ENCODE peak calls at places on chromosomes 2 and 18, in eight cellular contexts. C is effector memory CD4-positive, alpha-beta T cell; B is MM.1S; M is anterior cingulate cortex; U is activated CD8-positive, alpha-beta memory T cell treated with anti-CD3 and anti-CD28 coated beads, Interleukin-2, amount 50 U/mL, for 48 hours; S is RWPE1; F is WTC11; J is GM13977. V is an unnamed sample.

GRCh38 chr2:25215948-25216679 is 47.7 kb upstream of the POMC start:
- DNase-seq in B (no peak), S (no peak), M (peak; percentile 31), J (peak; percentile 91), F (peak; percentile 90), U (peak; percentile 95), C (peak; percentile 80), V (peak; percentile 88)

GRCh38 chr18:13457327-13457726 is 238.8 kb downstream of the LDLRAD4 start:
- DNase-seq in J (no peak), C (no peak), M (no peak), B (no peak), U (peak; percentile 40), F (no peak), S (no peak), V (no peak)

GRCh38 chr2:220935789-220936321 is 636.2 kb downstream of the EPHA4 start:
- DNase-seq in B (no peak), U (no peak), S (no peak), J (no peak), M (no peak), F (no peak), C (no peak), V (no peak)

GRCh38 chr2:172288603-172289002 is 138.8 kb upstream of the ITGA6 start:
- DNase-seq in S (peak; percentile 60), C (peak; percentile 24), M (no peak), J (no peak), B (no peak), F (no peak), U (peak; percentile 58), V (no peak)

GRCh38 chr2:120175000-120175581 is 48.1 kb downstream of the TMEM185B start:
- DNase-seq in J (peak; percentile 49), S (peak; percentile 63), U (no peak), F (no peak), M (no peak), B (peak; percentile 70), C (peak; percentile 10), V (peak; percentile 54)

GRCh38 chr18:53796042-53796729 is 428.3 kb downstream of the MBD2 start:
- DNase-seq in J (peak; percentile 11), M (no peak), U (no peak), S (peak; percentile 29), F (no peak), B (no peak), C (no peak), V (peak; percentile 12)

GRCh38 chr2:149200109-149200520 is 130.3 kb upstream of the LYPD6 start:
- DNase-seq in F (no peak), M (no peak), S (peak; percentile 38), J (no peak), U (no peak), B (no peak), C (no peak), V (no peak)

GRCh38 chr2:240353944-240354343 is 81.5 kb upstream of the GPC1 start:
- DNase-seq in F (no peak), J (no peak), C (no peak), M (no peak), B (no peak), S (no peak), U (no peak), V (no peak)

GRCh38 chr2:229425573-229425972 is 154.5 kb upstream of the PID1 start:
- DNase-seq in B (no peak), C (no peak), S (no peak), F (no peak), J (no peak), M (no peak), U (no peak), V (no peak)

GRCh38 chr2:121349721-121350401 is 64.9 kb upstream of the TFCP2L1 start:
- DNase-seq in S (no peak), B (no peak), U (no peak), F (no peak), C (no peak), M (no peak), J (no peak), V (no peak)

GRCh38 chr2:241555711-241556110 is 2.8 kb upstream of the BOK start:
- DNase-seq in S (no peak), U (no peak), C (no peak), B (no peak), M (no peak), F (no peak), J (no peak), V (no peak)

GRCh38 chr2:105104208-105104731 is 66.4 kb downstream of the MRPS9 start:
- DNase-seq in M (no peak), F (no peak), S (peak; percentile 38), J (no peak), U (no peak), B (no peak), C (no peak), V (no peak)

GRCh38 chr2:159202568-159203071 is 83.9 kb downstream of the WDSUB1 start:
- DNase-seq in S (no peak), J (no peak), F (no peak), C (no peak), B (no peak), M (peak; percentile 16), U (no peak), V (no peak)

GRCh38 chr2:237614151-237614720 is 13.2 kb upstream of the LRRFIP1 start:
- DNase-seq in U (no peak), S (no peak), M (no peak), C (no peak), F (peak; percentile 82), J (no peak), B (no peak), V (no peak)

GRCh38 chr2:29238497-29238896 is 123.3 kb downstream of the CLIP4 start:
- DNase-seq in U (no peak), F (peak; percentile 69), C (no peak), B (no peak), J (peak; percentile 62), S (peak; percentile 66), M (no peak), V (peak; percentile 61)

GRCh38 chr2:100893753-100894530 is 74.0 kb downstream of the NPAS2 start:
- DNase-seq in M (no peak), S (no peak), F (no peak), J (no peak), U (no peak), B (no peak), C (no peak), V (peak; percentile 43)

GRCh38 chr18:47611649-47612048 is 318.8 kb downstream of the SMAD2 start:
- DNase-seq in F (no peak), J (no peak), U (no peak), M (no peak), S (no peak), B (no peak), C (no peak), V (no peak)

GRCh38 chr2:214765180-214765579 is 44.3 kb downstream of the BARD1 start:
- DNase-seq in B (no peak), F (no peak), C (no peak), J (no peak), U (no peak), M (no peak), S (no peak), V (no peak)

GRCh38 chr18:35464731-35465728 is 32.7 kb downstream of the INO80C start:
- DNase-seq in C (no peak), U (no peak), B (no peak), F (no peak), M (no peak), J (no peak), S (no peak), V (no peak)

GRCh38 chr2:127637725-127638252 is 8.2 kb upstream of the GPR17 start:
- DNase-seq in M (no peak), U (no peak), B (no peak), C (no peak), J (no peak), F (no peak), S (peak; percentile 69), V (no peak)

GRCh38 chr2:71547616-71548285 is 94.4 kb downstream of the DYSF start:
- DNase-seq in J (no peak), S (no peak), U (no peak), B (no peak), C (no peak), F (no peak), M (no peak), V (no peak)

GRCh38 chr2:11292464-11293255 is 51.8 kb downstream of the ROCK2 start:
- DNase-seq in U (no peak), S (no peak), B (no peak), M (no peak), C (no peak), J (no peak), F (no peak), V (no peak)

GRCh38 chr2:233065954-233066470 is 5.9 kb downstream of the INPP5D start:
- DNase-seq in M (no peak), S (no peak), U (no peak), F (no peak), B (no peak), C (no peak), J (no peak), V (no peak)

GRCh38 chr2:231941673-231942072 is 15.5 kb upstream of the NPPC start:
- DNase-seq in C (no peak), B (no peak), S (no peak), U (no peak), F (no peak), J (no peak), M (no peak), V (no peak)

GRCh38 chr2:43818761-43819160 is 19.9 kb downstream of the ABCG5 start:
- DNase-seq in J (no peak), C (no peak), M (no peak), B (no peak), U (no peak), F (no peak), S (peak; percentile 20), V (no peak)

GRCh38 chr2:15718103-15718943 is 126.7 kb downstream of the DDX1 start:
- DNase-seq in J (no peak), F (no peak), U (no peak), B (no peak), C (no peak), S (no peak), M (no peak), V (no peak)

GRCh38 chr2:610465-610864 is 66.7 kb downstream of the TMEM18 start:
- DNase-seq in J (no peak), F (no peak), S (no peak), B (no peak), C (no peak), M (no peak), U (no peak), V (no peak)

GRCh38 chr18:31429623-31430022 is 17.9 kb upstream of the DSG3 start:
- DNase-seq in B (no peak), M (no peak), U (no peak), F (no peak), J (no peak), S (peak; percentile 75), C (no peak), V (no peak)

GRCh38 chr2:73832905-73833304 is 4.1 kb downstream of the STAMBP start:
- DNase-seq in J (no peak), F (no peak), B (peak; percentile 43), M (no peak), U (no peak), S (no peak), C (no peak), V (no peak)

GRCh38 chr2:229344151-229344551 is 73.1 kb upstream of the PID1 start:
- DNase-seq in C (no peak), M (no peak), F (no peak), J (no peak), B (no peak), U (no peak), S (peak; percentile 81), V (no peak)